ENCODE peak calls at places on chromosome 21, in seven cellular contexts. T is MM.1S, W is neuronal stem cell, P is IMR-90, F is Karpas-422, H is A549, L is neural progenitor cell. S is an unnamed sample.

GRCh38 chr21:45990049-45990711 is 8.6 kb downstream of the COL6A1 start:
- DNase-seq in T (no peak), W (no peak), P (no peak), F (no peak), H (no peak), L (no peak), S (no peak)

GRCh38 chr21:45498646-45499000 is 43.6 kb downstream of the SLC19A1 start:
- DNase-seq in T (no peak), W (no peak), P (no peak), F (no peak), H (no peak), L (no peak), S (no peak)

GRCh38 chr21:34351786-34352241 is 12.0 kb upstream of the KCNE2 start:
- DNase-seq in T (peak), W (peak), P (peak), F (peak), H (peak), L (peak), S (peak)

GRCh38 chr21:46156678-46157077 is 1.3 kb upstream of the FTCD start:
- DNase-seq in T (no peak), W (no peak), P (no peak), F (no peak), H (no peak), L (no peak), S (no peak)

GRCh38 chr21:45256912-45257672 is 30.6 kb downstream of the POFUT2 start:
- DNase-seq in T (no peak), W (no peak), P (no peak), F (no peak), H (no peak), L (peak), S (peak)

GRCh38 chr21:31732891-31733520 is 1.1 kb upstream of the SCAF4 start:
- DNase-seq in T (no peak), W (no peak), P (peak), F (peak), H (peak), L (peak), S (peak)

GRCh38 chr21:21921410-21922232 is 923.4 kb downstream of the NCAM2 start:
- DNase-seq in T (peak), W (no peak), P (peak), F (peak), H (peak), L (peak), S (peak)

GRCh38 chr21:37936010-37936785 is 19.9 kb upstream of the KCNJ6 start:
- DNase-seq in T (no peak), W (no peak), P (no peak), F (no peak), H (no peak), L (no peak), S (no peak)

GRCh38 chr21:45382698-45383000 is 22.3 kb upstream of the COL18A1 start:
- DNase-seq in T (no peak), W (no peak), P (no peak), F (no peak), H (no peak), L (no peak), S (no peak)

GRCh38 chr21:35375115-35375514 is 326.0 kb upstream of the RUNX1 start:
- DNase-seq in T (no peak), W (no peak), P (peak), F (no peak), H (no peak), L (no peak), S (no peak)

GRCh38 chr21:28138272-28138671 is 854.4 kb downstream of the LTN1 start:
- DNase-seq in T (no peak), W (no peak), P (peak), F (no peak), H (no peak), L (no peak), S (no peak)

GRCh38 chr21:32135401-32136363 is 143.2 kb downstream of the MIS18A start:
- DNase-seq in T (peak), W (no peak), P (peak), F (no peak), H (no peak), L (no peak), S (no peak)

GRCh38 chr21:33554982-33555344 is 12.1 kb downstream of the SON start:
- DNase-seq in T (no peak), W (no peak), P (no peak), F (no peak), H (no peak), L (no peak), S (no peak)

GRCh38 chr21:45225741-45226327 is 61.9 kb downstream of the POFUT2 start:
- DNase-seq in T (no peak), W (no peak), P (no peak), F (peak), H (no peak), L (no peak), S (no peak)

GRCh38 chr21:33196956-33197374 is 32.8 kb upstream of the IFNAR2 start:
- DNase-seq in T (peak), W (peak), P (peak), F (peak), H (peak), L (peak), S (peak)

GRCh38 chr21:35014302-35015044 is 34.6 kb downstream of the RUNX1 start:
- DNase-seq in T (no peak), W (no peak), P (peak), F (no peak), H (no peak), L (no peak), S (no peak)

GRCh38 chr21:38831526-38832467 is 26.1 kb downstream of the ETS2 start:
- DNase-seq in T (peak), W (no peak), P (peak), F (no peak), H (peak), L (no peak), S (peak)

GRCh38 chr21:34280389-34280795 is 83.4 kb upstream of the KCNE2 start:
- DNase-seq in T (no peak), W (no peak), P (no peak), F (no peak), H (no peak), L (no peak), S (peak)

GRCh38 chr21:19553930-19554615 is 1150.5 kb upstream of the TMPRSS15 start:
- DNase-seq in T (no peak), W (no peak), P (no peak), F (no peak), H (no peak), L (peak), S (no peak)

GRCh38 chr21:25862112-25862511 is 127.3 kb downstream of the GABPA start:
- DNase-seq in T (no peak), W (no peak), P (no peak), F (no peak), H (no peak), L (peak), S (no peak)
- H3K4me2 ChIP-seq in T (no peak), W (no peak), P (no peak), F (no peak), H (no peak), L (no peak), S (no peak)

DNA sequence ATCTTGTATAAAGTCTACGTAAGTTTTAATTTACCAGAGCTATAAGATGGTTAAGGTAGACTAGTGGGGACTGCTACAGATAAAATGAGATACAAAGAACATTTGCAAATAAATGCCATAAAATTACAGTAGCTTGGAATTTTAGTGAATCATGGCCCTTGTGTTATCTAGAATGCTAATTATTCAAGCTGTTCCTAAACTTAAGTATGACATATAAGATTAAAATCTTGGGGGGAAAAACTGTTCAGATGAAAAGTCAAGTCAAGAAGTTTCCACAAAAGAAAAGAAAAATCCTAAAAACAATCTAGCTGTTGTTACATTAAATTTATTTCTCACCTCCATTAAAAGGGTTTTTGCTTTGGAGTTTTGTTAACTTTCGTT is 51.7 kb downstream of the SIM2 start:
- DNase-seq in T (no peak), W (no peak), P (no peak), F (no peak), H (no peak), L (no peak), S (no peak)
- H3K4me2 ChIP-seq in T (no peak), W (no peak), P (no peak), F (no peak), H (no peak), L (peak), S (no peak)

GRCh38 chr21:16280731-16281130 is 550.9 kb downstream of the USP25 start:
- DNase-seq in T (no peak), W (no peak), P (no peak), F (no peak), H (no peak), L (no peak), S (no peak)
- H3K4me2 ChIP-seq in T (no peak), W (no peak), P (peak), F (no peak), H (peak), L (peak), S (no peak)

GRCh38 chr21:41953249-41953830 is 478 bp downstream of the C2CD2 start:
- DNase-seq in T (no peak), W (no peak), P (no peak), F (no peak), H (no peak), L (peak), S (no peak)

GRCh38 chr21:41953831-41954653 is at the start of gene C2CD2:
- DNase-seq in T (peak), W (peak), P (peak), F (no peak), H (peak), L (peak), S (peak)

GRCh38 chr21:41951876-41952567 is 1.8 kb downstream of the C2CD2 start:
- DNase-seq in T (no peak), W (no peak), P (no peak), F (no peak), H (no peak), L (no peak), S (no peak)

GRCh38 chr21:41950941-41951408 is 2.8 kb downstream of the C2CD2 start:
- DNase-seq in T (no peak), W (no peak), P (no peak), F (no peak), H (no peak), L (peak), S (no peak)

DNA sequence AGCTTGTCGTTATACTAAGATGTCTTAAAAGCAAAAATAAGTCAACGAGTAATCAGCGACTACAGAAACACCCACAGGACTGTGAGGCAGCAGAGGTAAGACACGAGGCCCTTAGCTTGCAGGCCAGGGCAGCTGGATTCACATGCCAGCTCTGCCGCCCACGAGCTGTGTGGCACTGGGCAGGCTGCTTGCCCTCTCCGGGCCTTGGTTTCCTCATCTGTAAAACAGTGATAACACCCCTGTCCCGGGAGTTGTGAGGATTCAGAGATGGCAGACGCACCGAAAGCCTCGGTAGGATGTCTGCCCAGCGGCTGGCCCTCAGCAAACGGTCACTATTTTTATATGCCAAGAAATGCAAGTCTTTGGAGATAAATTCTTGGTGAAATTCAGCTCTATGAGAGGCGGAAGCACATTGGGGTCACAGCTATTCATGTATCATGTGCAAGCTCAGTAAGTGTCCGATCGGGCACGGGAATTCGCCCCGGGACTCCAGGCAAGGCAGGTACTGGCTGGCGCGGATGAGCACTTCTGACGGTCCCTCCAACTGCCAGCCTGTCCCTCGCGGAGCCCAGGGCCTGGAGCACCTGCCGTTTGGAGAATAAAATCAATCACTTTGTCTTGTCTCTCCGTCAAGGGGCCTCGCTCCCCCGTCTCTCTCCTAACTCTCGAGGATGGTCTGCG is 1.1 kb downstream of the C2CD2 start:
- DNase-seq in T (no peak), W (no peak), P (peak), F (no peak), H (no peak), L (peak), S (no peak)
- H3K4me2 ChIP-seq in T (peak), W (peak), P (peak), F (no peak), H (peak), L (peak), S (peak)

GRCh38 chr21:26126168-26126553 is 44.4 kb downstream of the APP start:
- DNase-seq in T (no peak), W (no peak), P (no peak), F (no peak), H (no peak), L (no peak), S (no peak)
- H3K4me2 ChIP-seq in T (no peak), W (no peak), P (no peak), F (no peak), H (no peak), L (no peak), S (no peak)

S was measured in K562.